ENCODE peak calls at places on chromosomes 11 and 22, in five cellular contexts. H is GM23338; D is cardiac muscle cell; C is CD4-positive, alpha-beta memory T cell; T is esophagus squamous epithelium. P is an unnamed sample. For H3K27me3 and H3K4me1, the result is how much of the 10 kb centered on the place peaks cover.

GRCh38 chr22:19970479-19971275 is 29.1 kb upstream of the TXNRD2 start:
- DNase-seq in D (peak), H (peak), C (peak), T (no peak), P (peak)

GRCh38 chr11:26841818-26842457 is 120.1 kb upstream of the SLC5A12 start:
- DNase-seq in H (no peak), T (no peak), C (no peak), D (no peak), P (no peak)

GRCh38 chr11:104668797-104669463 is 229.3 kb downstream of the CASP12 start:
- DNase-seq in C (no peak), D (no peak), T (no peak), H (no peak), P (no peak)

GRCh38 chr11:3341298-3341697 is 37.6 kb downstream of the ZNF195 start:
- DNase-seq in H (peak), D (peak), C (peak), T (no peak), P (no peak)

GRCh38 chr22:22702874-22703570 is 58.6 kb downstream of the GGTLC2 start:
- DNase-seq in T (no peak), D (no peak), H (no peak), C (no peak), P (no peak)

GRCh38 chr11:108037211-108037610 is 28.5 kb downstream of the CUL5 start:
- DNase-seq in H (no peak), T (no peak), D (no peak), C (no peak), P (no peak)

GRCh38 chr22:45831394-45831793 is 145.6 kb downstream of the WNT7B start:
- DNase-seq in H (no peak), T (no peak), C (no peak), D (no peak), P (no peak)

GRCh38 chr22:19626666-19627065 is 87.6 kb upstream of the SEPTIN5 start:
- DNase-seq in D (no peak), C (no peak), T (no peak), H (no peak), P (no peak)

GRCh38 chr22:30079952-30080533 is at the start of gene HORMAD2:
- DNase-seq in H (peak), T (no peak), C (no peak), D (peak), P (peak)

GRCh38 chr11:11022126-11022730 is 164.4 kb upstream of the ZBED5 start:
- DNase-seq in C (no peak), H (peak), D (peak), T (no peak), P (no peak)

GRCh38 chr11:42043312-42043711 is 583.9 kb upstream of the LRRC4C start:
- DNase-seq in H (no peak), T (no peak), D (no peak), C (no peak), P (no peak)

GRCh38 chr11:31959711-31960110 is 131.2 kb upstream of the RCN1 start:
- DNase-seq in D (no peak), H (no peak), C (no peak), T (no peak), P (no peak)

GRCh38 chr22:27740192-27740748 is 61.3 kb downstream of the MN1 start:
- DNase-seq in H (no peak), T (no peak), C (no peak), D (no peak), P (no peak)

GRCh38 chr11:64291746-64292457 is 800 bp downstream of the KCNK4 start:
- DNase-seq in D (no peak), C (no peak), T (no peak), H (no peak), P (no peak)

GRCh38 chr11:76215946-76216345 is 9.6 kb upstream of the WNT11 start:
- DNase-seq in T (no peak), C (peak), H (no peak), D (no peak), P (no peak)

GRCh38 chr11:28169816-28170215 is 61.6 kb downstream of the METTL15 start:
- DNase-seq in T (no peak), D (no peak), H (no peak), C (no peak), P (no peak)

GRCh38 chr11:117985953-117986887 is at the start of gene IL10RA:
- DNase-seq in H (peak), C (peak), D (peak), T (peak), P (peak)

GRCh38 chr22:46150615-46151423 is 493 bp downstream of the PPARA start:
- DNase-seq in T (no peak), C (peak), H (peak), D (no peak), P (no peak)

GRCh38 chr22:49904040-49904369 is 14.2 kb downstream of the ALG12 start:
- DNase-seq in T (no peak), C (no peak), H (no peak), D (no peak), P (no peak)

GRCh38 chr22:36486619-36487384 is 5.4 kb upstream of the TXN2 start:
- DNase-seq in H (peak), T (no peak), C (peak), D (peak), P (no peak)

GRCh38 chr22:29606320-29606719 is 2.9 kb downstream of the NF2 start:
- DNase-seq in C (no peak), D (no peak), T (no peak), H (peak), P (no peak)

GRCh38 chr11:36885154-36885553 is 287.1 kb upstream of the RAG2 start:
- DNase-seq in H (no peak), D (no peak), C (no peak), T (no peak), P (no peak)

GRCh38 chr11:23540101-23540561 is 679.9 kb upstream of the CCDC179 start:
- DNase-seq in T (no peak), H (peak), D (peak), C (no peak), P (peak)

GRCh38 chr11:116108161-116108560 is 603.9 kb upstream of the CADM1 start:
- DNase-seq in D (no peak), C (no peak), T (no peak), H (no peak), P (no peak)

GRCh38 chr11:28146123-28146751 is 38.0 kb downstream of the METTL15 start:
- DNase-seq in D (no peak), H (no peak), C (no peak), T (no peak), P (no peak)

GRCh38 chr11:105045897-105046296 is 762 bp upstream of the CARD16 start:
- DNase-seq in C (no peak), H (no peak), T (no peak), D (no peak), P (no peak)

GRCh38 chr11:73931039-73931645 is 19.7 kb upstream of the DNAJB13 start:
- DNase-seq in C (no peak), T (no peak), H (peak), D (peak), P (peak)

GRCh38 chr11:72222907-72223614 is 1.5 kb upstream of the INPPL1 start:
- DNase-seq in H (peak), T (peak), D (peak), C (peak), P (peak)

GRCh38 chr11:76141901-76142300 is 64.4 kb downstream of the WNT11 start:
- DNase-seq in D (no peak), T (no peak), C (no peak), H (no peak), P (no peak)

GRCh38 chr11:62680825-62681240 is 2.0 kb upstream of the UBXN1 start:
- DNase-seq in D (peak), T (no peak), H (peak), C (peak), P (no peak)

GRCh38 chr11:10328314-10329090 is 23.6 kb downstream of the ADM start:
- DNase-seq in C (no peak), D (no peak), H (no peak), T (no peak), P (no peak)

GRCh38 chr11:114044042-114044871 is 15.3 kb upstream of the ZBTB16 start:
- DNase-seq in T (no peak), H (peak), C (no peak), D (no peak), P (no peak)

GRCh38 chr11:71322192-71322735 is 69.9 kb upstream of the SHANK2 start:
- DNase-seq in D (no peak), C (no peak), H (no peak), T (no peak), P (no peak)

GRCh38 chr11:27209562-27210005 is 153.4 kb downstream of the CCDC34 start:
- DNase-seq in H (no peak), C (no peak), D (peak), T (no peak), P (no peak)

DNA sequence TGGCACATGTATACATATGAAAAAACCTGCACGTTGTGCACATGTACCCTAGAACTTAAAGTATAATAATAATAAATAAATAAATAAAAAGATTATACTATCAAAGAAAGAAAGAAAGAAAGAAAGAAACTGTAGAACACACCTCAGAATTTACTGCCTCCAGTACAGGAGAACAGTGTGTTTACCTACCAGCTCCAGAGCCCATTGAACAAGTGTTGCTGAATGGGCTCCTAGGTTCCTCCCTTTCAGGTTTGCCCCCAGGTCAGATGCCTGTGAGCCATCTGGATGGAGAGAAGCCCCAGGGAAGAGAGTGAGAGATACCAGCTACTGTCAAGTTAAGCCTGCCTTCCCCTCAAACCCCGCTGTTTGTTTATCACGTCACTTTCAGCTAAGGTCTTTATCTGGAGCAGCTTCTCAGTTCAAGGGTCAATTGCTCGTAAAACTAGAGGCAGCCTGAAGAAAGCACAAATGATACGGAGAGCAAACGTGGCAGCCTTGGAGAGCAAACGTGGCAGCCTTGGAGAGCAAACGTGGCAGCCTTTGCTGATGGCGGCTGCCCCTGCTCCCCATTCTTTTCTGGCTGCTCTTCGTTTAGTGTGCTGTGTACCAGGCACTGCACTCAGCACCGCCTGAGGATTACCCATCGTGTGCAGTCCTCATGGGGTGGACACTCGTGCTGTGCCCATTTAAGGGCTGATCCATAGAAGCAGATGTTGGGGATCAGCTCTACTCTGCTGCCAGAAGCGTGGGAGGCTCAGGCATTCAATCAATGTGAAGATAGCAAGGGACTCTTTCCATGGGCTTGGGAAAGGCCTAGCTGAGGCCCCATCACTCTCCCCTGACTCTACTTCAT is 111.8 kb downstream of the ADAMTS15 start:
- DNase-seq in H (no peak), C (no peak), D (no peak), T (no peak), P (no peak)
- H3K27ac ChIP-seq in H (no peak), C (no peak), D (no peak), T (no peak), P (no peak)

GRCh38 chr11:12675951-12676711 is 1.9 kb downstream of the TEAD1 start:
- DNase-seq in T (no peak), H (no peak), D (peak), C (no peak), P (no peak)
- H3K27me3 ChIP-seq in T (under half), H (under half), D (under half), C (under half), P (under half)

GRCh38 chr22:39234157-39234793 is 10.5 kb downstream of the PDGFB start:
- DNase-seq in C (no peak), D (no peak), T (no peak), H (no peak), P (no peak)
- H3K4me1 ChIP-seq in C (under half), D (half or more), T (under half), H (under half), P (under half)

DNA sequence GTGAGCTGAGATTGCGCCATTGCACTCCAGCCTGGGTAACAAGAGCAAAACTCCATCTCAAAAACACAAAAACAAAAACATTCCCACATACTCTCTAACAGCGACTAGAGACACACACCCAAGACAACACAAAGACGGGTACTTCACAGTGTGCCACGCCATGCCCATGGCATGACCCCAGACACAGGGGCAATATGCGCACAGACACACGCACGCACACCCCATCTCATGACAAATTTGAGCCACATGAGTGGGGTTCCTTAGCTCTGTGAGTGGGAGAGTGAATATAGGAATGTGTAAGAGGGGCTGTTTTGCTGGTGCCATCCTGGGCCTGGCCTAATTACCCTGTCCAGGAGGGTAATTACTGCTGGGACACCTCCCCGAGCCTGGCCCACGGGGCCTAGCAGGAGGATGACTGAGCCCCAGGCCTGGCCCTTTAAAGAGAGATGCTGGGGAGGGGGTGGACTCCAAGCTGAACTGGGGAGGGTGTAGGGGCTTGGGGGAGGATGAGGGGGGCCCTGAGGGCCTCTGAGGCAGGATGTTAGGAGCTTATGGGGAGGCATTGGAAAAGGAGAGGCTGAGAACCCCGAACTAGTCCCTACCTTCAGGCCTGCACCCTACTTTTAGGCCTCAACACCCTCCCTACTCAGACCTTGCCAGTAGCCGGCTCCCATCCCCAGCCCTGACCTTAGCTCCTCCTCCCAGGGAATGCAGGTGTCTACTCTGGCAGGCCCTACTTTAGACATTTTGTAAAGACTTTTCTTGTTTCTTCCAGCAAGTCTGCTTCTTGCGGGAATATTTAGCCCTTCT is 1.5 kb downstream of the LTBP3 start:
- DNase-seq in H (no peak), T (no peak), D (no peak), C (peak), P (no peak)
- H3K27ac ChIP-seq in H (no peak), T (peak), D (peak), C (peak), P (no peak)

GRCh38 chr11:69888671-69889076 is 69.5 kb upstream of the FGF3 start:
- DNase-seq in D (peak), H (peak), C (peak), T (no peak), P (peak)
- H3K27me3 ChIP-seq in D (under half), H (under half), C (under half), T (half or more), P (under half)

GRCh38 chr11:65392899-65393298 is 6.5 kb downstream of the FRMD8 start:
- DNase-seq in T (no peak), H (no peak), C (no peak), D (no peak), P (no peak)

GRCh38 chr11:65390099-65390941 is 3.9 kb downstream of the FRMD8 start:
- DNase-seq in H (no peak), C (no peak), D (no peak), T (no peak), P (no peak)

GRCh38 chr11:65392186-65392829 is 5.9 kb downstream of the FRMD8 start:
- DNase-seq in C (no peak), T (no peak), D (no peak), H (no peak), P (no peak)

GRCh38 chr11:65389294-65389980 is 3.0 kb downstream of the FRMD8 start:
- DNase-seq in T (no peak), C (no peak), H (no peak), D (no peak), P (no peak)

DNA sequence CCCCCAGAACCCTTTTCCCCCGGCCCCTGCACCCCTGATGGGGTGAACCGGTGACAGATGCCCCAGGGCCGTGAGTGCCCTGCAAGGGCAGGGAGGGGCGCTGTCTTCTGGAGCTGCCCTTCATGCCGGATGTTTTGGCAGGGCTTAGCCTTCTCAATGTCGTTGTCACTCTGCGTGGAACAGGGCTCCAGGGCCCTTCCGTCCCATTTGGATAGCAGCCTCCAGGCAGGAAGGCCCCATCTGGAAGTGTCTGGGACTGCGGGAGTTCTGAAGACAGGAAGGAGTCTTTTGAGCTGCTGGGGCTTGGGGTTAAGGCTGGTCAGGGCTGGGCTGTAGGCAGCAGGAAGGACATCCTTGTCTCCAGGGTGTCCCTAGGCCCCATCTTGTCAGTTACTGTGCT is 4.6 kb downstream of the FRMD8 start:
- DNase-seq in C (no peak), D (no peak), H (peak), T (no peak), P (no peak)
- H3K4me1 ChIP-seq in C (half or more), D (under half), H (under half), T (half or more), P (under half)

GRCh38 chr22:31898911-31899310 is 45.4 kb upstream of the YWHAH start:
- DNase-seq in C (no peak), T (no peak), H (peak), D (no peak), P (no peak)

GRCh38 chr22:31898406-31898805 is 45.9 kb upstream of the YWHAH start:
- DNase-seq in T (no peak), C (no peak), D (no peak), H (no peak), P (no peak)

GRCh38 chr22:31901388-31902137 is 42.8 kb upstream of the YWHAH start:
- DNase-seq in H (no peak), T (no peak), D (no peak), C (no peak), P (no peak)

GRCh38 chr22:31897842-31898241 is 46.5 kb upstream of the YWHAH start:
- DNase-seq in C (no peak), H (peak), D (no peak), T (no peak), P (no peak)

GRCh38 chr22:31899661-31900060 is 44.7 kb upstream of the YWHAH start:
- DNase-seq in H (no peak), T (no peak), D (no peak), C (no peak), P (no peak)
- H3K27ac ChIP-seq in H (no peak), T (no peak), D (no peak), C (no peak), P (no peak)

DNA sequence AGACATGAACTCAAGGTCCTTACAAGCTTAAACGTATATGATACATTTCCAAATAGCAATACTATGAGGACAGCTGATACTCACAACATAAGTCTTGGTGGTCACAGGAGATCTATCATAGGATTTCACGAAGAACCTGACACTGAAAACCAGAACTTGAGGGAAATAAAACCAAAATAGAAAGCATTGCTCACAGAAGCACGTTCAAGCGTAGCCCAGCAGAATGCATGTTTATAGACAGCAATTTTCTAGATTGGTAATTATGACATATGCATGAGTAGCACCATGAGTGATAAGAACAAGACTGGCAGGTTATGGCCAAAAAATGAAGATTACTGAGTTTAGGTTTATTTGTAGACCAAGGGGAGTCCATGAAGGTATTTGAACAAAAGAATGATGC is 243.5 kb downstream of the ETS1 start:
- DNase-seq in C (no peak), D (no peak), H (no peak), T (no peak), P (no peak)
- H3K27me3 ChIP-seq in C (under half), D (under half), H (under half), T (under half), P (under half)

DNA sequence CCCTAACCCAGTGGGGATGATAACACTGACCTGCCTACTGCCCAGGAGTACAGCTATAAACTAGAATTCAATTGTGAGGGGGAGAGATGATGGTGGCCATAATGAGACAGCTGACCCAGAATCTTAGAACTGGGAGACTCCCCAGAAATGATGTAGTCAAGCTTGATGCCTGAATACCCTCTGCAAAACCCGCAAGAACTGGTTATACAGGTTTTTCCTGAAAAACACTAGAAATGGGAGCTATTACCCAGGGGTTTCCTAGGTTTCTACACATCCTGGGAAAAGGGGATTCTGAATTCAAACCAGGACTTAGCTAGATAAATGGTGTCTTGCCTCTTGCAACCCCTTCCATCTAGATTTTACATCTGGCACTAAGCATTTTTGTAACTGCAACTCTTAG is 113.8 kb upstream of the NARS2 start:
- DNase-seq in D (no peak), C (no peak), T (no peak), H (peak), P (no peak)
- H3K4me1 ChIP-seq in D (under half), C (under half), T (under half), H (under half), P (under half)

P was measured in iPS DF 6.9.